ENCODE peak calls at places on chromosome 13, in nine cellular contexts. J, I, D, C, G, E, O, L and Y are unnamed samples.
A peak's percentile ranks its signal among the peaks of the same experiment; 100 is the strongest.

GRCh38 chr13:46578590-46578975 is 25.6 kb downstream of the LRCH1 start:
- DNase-seq in J (no peak), I (no peak), D (no peak), C (no peak), G (no peak), E (no peak), O (no peak), L (no peak), Y (no peak)

GRCh38 chr13:21341637-21342422 is 117.3 kb downstream of the ZDHHC20 start:
- DNase-seq in J (no peak), I (no peak), D (no peak), C (no peak), G (no peak), E (no peak), O (no peak), L (no peak), Y (no peak)

GRCh38 chr13:113532156-113532806 is 41.8 kb upstream of the DCUN1D2 start:
- DNase-seq in J (no peak), I (no peak), D (no peak), C (no peak), G (no peak), E (no peak), O (no peak), L (peak; percentile 21), Y (no peak)

GRCh38 chr13:104171132-104171531 is 1104.9 kb upstream of the SLC10A2 start:
- DNase-seq in J (peak; percentile 61), I (no peak), D (no peak), C (no peak), G (peak; percentile 26), E (no peak), O (no peak), L (no peak), Y (no peak)

GRCh38 chr13:37306778-37307544 is 201.5 kb upstream of the CSNK1A1L start:
- DNase-seq in J (no peak), I (no peak), D (peak; percentile 93), C (no peak), G (no peak), E (no peak), O (no peak), L (no peak), Y (no peak)

GRCh38 chr13:105445793-105446192 is 1089.7 kb downstream of the EFNB2 start:
- DNase-seq in J (no peak), I (no peak), D (no peak), C (no peak), G (no peak), E (no peak), O (no peak), L (no peak), Y (no peak)

GRCh38 chr13:100580045-100580444 is 8.5 kb downstream of the GGACT start:
- DNase-seq in J (no peak), I (no peak), D (no peak), C (no peak), G (no peak), E (no peak), O (no peak), L (no peak), Y (no peak)

GRCh38 chr13:23960566-23961156 is 63.4 kb upstream of the C1QTNF9B start:
- DNase-seq in J (no peak), I (no peak), D (peak; percentile 73), C (no peak), G (peak; percentile 10), E (no peak), O (no peak), L (no peak), Y (no peak)

GRCh38 chr13:61463027-61463426 is 47.4 kb upstream of the PCDH20 start:
- DNase-seq in J (peak; percentile 34), I (no peak), D (no peak), C (no peak), G (no peak), E (no peak), O (no peak), L (no peak), Y (no peak)

GRCh38 chr13:98495627-98496238 is 81.2 kb downstream of the STK24 start:
- DNase-seq in J (no peak), I (no peak), D (peak; percentile 63), C (no peak), G (no peak), E (no peak), O (no peak), L (no peak), Y (no peak)